ENCODE peak calls at places on chromosome 2, in ten cellular contexts. M is activated T-cell treated with anti-CD3 and anti-CD28 coated beads, Interleukin-2, amount 50 U/mL, for 72 hours; P is CD4-positive, alpha-beta T cell; D is ELF-1; I is T-helper 2 cell treated with Interferon-gamma antibody and Interleukin-4, amounts not matched to agents 5 μg/mL and 100 μg/mL, for 36 hours; B is mesendoderm; X is lower lobe of right lung; L is stomach; R is endothelial cell; J is tibial artery. U is an unnamed sample.

GRCh38 chr2:393711-394696 is 106.1 kb upstream of the ALKAL2 start:
- DNase-seq in M (peak; percentile 60), P (peak; percentile 51), D (peak; percentile 92), I (peak; percentile 68), B (peak; percentile 98), X (no peak), L (no peak), R (peak; percentile 39), J (no peak), U (no peak)

GRCh38 chr2:163157411-163157810 is 318.8 kb upstream of the KCNH7 start:
- DNase-seq in M (no peak), P (no peak), D (no peak), I (no peak), B (no peak), X (no peak), L (no peak), R (no peak), J (no peak), U (no peak)

GRCh38 chr2:175880-176800 is 87.7 kb downstream of the SH3YL1 start:
- DNase-seq in M (peak; percentile 44), P (peak; percentile 43), D (no peak), I (peak; percentile 50), B (no peak), X (no peak), L (no peak), R (no peak), J (no peak), U (no peak)

GRCh38 chr2:46246790-46247189 is 50.4 kb upstream of the EPAS1 start:
- DNase-seq in M (no peak), P (no peak), D (no peak), I (no peak), B (no peak), X (no peak), L (no peak), R (no peak), J (no peak), U (no peak)

GRCh38 chr2:126359494-126359893 is 296.5 kb upstream of the GYPC start:
- DNase-seq in M (no peak), P (no peak), D (no peak), I (no peak), B (peak; percentile 49), X (no peak), L (no peak), R (no peak), J (no peak), U (no peak)

GRCh38 chr2:212592695-212593094 is 54.1 kb upstream of the ERBB4 start:
- DNase-seq in M (no peak), P (no peak), D (no peak), I (no peak), B (no peak), X (no peak), L (no peak), R (no peak), J (no peak), U (no peak)

GRCh38 chr2:99624682-99625081 is 134.9 kb upstream of the REV1 start:
- DNase-seq in M (no peak), P (no peak), D (no peak), I (no peak), B (no peak), X (no peak), L (no peak), R (no peak), J (no peak), U (no peak)

GRCh38 chr2:37146062-37146461 is 10.7 kb downstream of the EIF2AK2 start:
- DNase-seq in M (no peak), P (no peak), D (no peak), I (no peak), B (no peak), X (no peak), L (no peak), R (no peak), J (no peak), U (no peak)

GRCh38 chr2:119222213-119222612 is 1.4 kb upstream of the STEAP3 start:
- DNase-seq in M (no peak), P (no peak), D (peak; percentile 80), I (no peak), B (peak; percentile 84), X (no peak), L (no peak), R (no peak), J (no peak), U (no peak)

GRCh38 chr2:98815795-98816194 is 84.9 kb upstream of the MGAT4A start:
- DNase-seq in M (no peak), P (no peak), D (no peak), I (no peak), B (no peak), X (no peak), L (no peak), R (no peak), J (no peak), U (no peak)

GRCh38 chr2:1251520-1251919 is 161.7 kb upstream of the TPO start:
- DNase-seq in M (no peak), P (no peak), D (no peak), I (no peak), B (no peak), X (no peak), L (no peak), R (no peak), J (no peak), U (no peak)

GRCh38 chr2:172427990-172428840 is 829 bp downstream of the ITGA6 start:
- DNase-seq in M (peak; percentile 55), P (peak; percentile 70), D (peak; percentile 81), I (no peak), B (peak; percentile 78), X (peak; percentile 65), L (peak; percentile 73), R (peak; percentile 38), J (no peak), U (peak; percentile 31)

GRCh38 chr2:220743203-220743602 is 828.9 kb downstream of the EPHA4 start:
- DNase-seq in M (no peak), P (no peak), D (no peak), I (no peak), B (no peak), X (no peak), L (no peak), R (no peak), J (no peak), U (no peak)

GRCh38 chr2:218074031-218074430 is 5.0 kb downstream of the RUFY4 start:
- DNase-seq in M (peak; percentile 28), P (peak; percentile 5), D (peak; percentile 64), I (no peak), B (peak; percentile 66), X (peak; percentile 69), L (peak; percentile 47), R (peak; percentile 66), J (no peak), U (no peak)